ENCODE peak calls at places on chromosomes 11 and 22, in six cellular contexts. One of them, this sample, is unnamed.

GRCh38 chr11:120381401-120381800 is 45.2 kb downstream of the ARHGEF12 start:
- DNase-seq in mesendoderm: no peak
- DNase-seq in astrocyte of the spinal cord: no peak
- DNase-seq in natural killer cell treated with Interleukin-12 subunit alpha and Interleukin-12 subunit beta and Interleukin-15 and Interleukin-18, amount 100 ng/mL, for 72 hours: no peak
- DNase-seq in activated CD8-positive, alpha-beta memory T cell treated with anti-CD3 and anti-CD28 coated beads for 4 hours: no peak
- DNase-seq in RCC 7860: no peak
- DNase-seq in this sample: no peak

GRCh38 chr11:35541621-35542375 is 16.4 kb upstream of the PAMR1 start:
- DNase-seq in activated CD8-positive, alpha-beta memory T cell treated with anti-CD3 and anti-CD28 coated beads for 4 hours: no peak
- DNase-seq in natural killer cell treated with Interleukin-12 subunit alpha and Interleukin-12 subunit beta and Interleukin-15 and Interleukin-18, amount 100 ng/mL, for 72 hours: no peak
- DNase-seq in astrocyte of the spinal cord: peak
- DNase-seq in RCC 7860: no peak
- DNase-seq in mesendoderm: peak
- DNase-seq in this sample: no peak

GRCh38 chr11:125229006-125229405 is 64.5 kb downstream of the PKNOX2 start:
- DNase-seq in RCC 7860: no peak
- DNase-seq in mesendoderm: peak
- DNase-seq in activated CD8-positive, alpha-beta memory T cell treated with anti-CD3 and anti-CD28 coated beads for 4 hours: no peak
- DNase-seq in natural killer cell treated with Interleukin-12 subunit alpha and Interleukin-12 subunit beta and Interleukin-15 and Interleukin-18, amount 100 ng/mL, for 72 hours: no peak
- DNase-seq in astrocyte of the spinal cord: no peak
- DNase-seq in this sample: no peak

GRCh38 chr11:116888884-116889549 is 51.6 kb upstream of the APOA1 start:
- DNase-seq in RCC 7860: peak
- DNase-seq in mesendoderm: no peak
- DNase-seq in astrocyte of the spinal cord: no peak
- DNase-seq in natural killer cell treated with Interleukin-12 subunit alpha and Interleukin-12 subunit beta and Interleukin-15 and Interleukin-18, amount 100 ng/mL, for 72 hours: no peak
- DNase-seq in activated CD8-positive, alpha-beta memory T cell treated with anti-CD3 and anti-CD28 coated beads for 4 hours: no peak
- DNase-seq in this sample: no peak

GRCh38 chr11:119103793-119104192 is 2.1 kb upstream of the DPAGT1 start:
- DNase-seq in natural killer cell treated with Interleukin-12 subunit alpha and Interleukin-12 subunit beta and Interleukin-15 and Interleukin-18, amount 100 ng/mL, for 72 hours: no peak
- DNase-seq in mesendoderm: no peak
- DNase-seq in RCC 7860: no peak
- DNase-seq in activated CD8-positive, alpha-beta memory T cell treated with anti-CD3 and anti-CD28 coated beads for 4 hours: no peak
- DNase-seq in astrocyte of the spinal cord: no peak
- DNase-seq in this sample: no peak

GRCh38 chr11:8983552-8983951 is 19.3 kb upstream of the TMEM9B start:
- DNase-seq in natural killer cell treated with Interleukin-12 subunit alpha and Interleukin-12 subunit beta and Interleukin-15 and Interleukin-18, amount 100 ng/mL, for 72 hours: no peak
- DNase-seq in astrocyte of the spinal cord: no peak
- DNase-seq in RCC 7860: no peak
- DNase-seq in activated CD8-positive, alpha-beta memory T cell treated with anti-CD3 and anti-CD28 coated beads for 4 hours: no peak
- DNase-seq in mesendoderm: no peak
- DNase-seq in this sample: no peak

GRCh38 chr11:120172054-120172881 is 34.4 kb upstream of the TRIM29 start:
- DNase-seq in activated CD8-positive, alpha-beta memory T cell treated with anti-CD3 and anti-CD28 coated beads for 4 hours: no peak
- DNase-seq in astrocyte of the spinal cord: peak
- DNase-seq in mesendoderm: peak
- DNase-seq in natural killer cell treated with Interleukin-12 subunit alpha and Interleukin-12 subunit beta and Interleukin-15 and Interleukin-18, amount 100 ng/mL, for 72 hours: peak
- DNase-seq in RCC 7860: peak
- DNase-seq in this sample: peak

GRCh38 chr11:6022954-6023353 is 7.6 kb downstream of the OR56A1 start:
- DNase-seq in mesendoderm: peak
- DNase-seq in astrocyte of the spinal cord: peak
- DNase-seq in natural killer cell treated with Interleukin-12 subunit alpha and Interleukin-12 subunit beta and Interleukin-15 and Interleukin-18, amount 100 ng/mL, for 72 hours: no peak
- DNase-seq in activated CD8-positive, alpha-beta memory T cell treated with anti-CD3 and anti-CD28 coated beads for 4 hours: no peak
- DNase-seq in RCC 7860: peak
- DNase-seq in this sample: no peak

GRCh38 chr22:25172153-25172552 is 27.5 kb upstream of the CRYBB3 start:
- DNase-seq in astrocyte of the spinal cord: no peak
- DNase-seq in activated CD8-positive, alpha-beta memory T cell treated with anti-CD3 and anti-CD28 coated beads for 4 hours: no peak
- DNase-seq in natural killer cell treated with Interleukin-12 subunit alpha and Interleukin-12 subunit beta and Interleukin-15 and Interleukin-18, amount 100 ng/mL, for 72 hours: no peak
- DNase-seq in RCC 7860: no peak
- DNase-seq in mesendoderm: peak
- DNase-seq in this sample: no peak

GRCh38 chr22:22684605-22685561 is 40.5 kb downstream of the GGTLC2 start:
- DNase-seq in activated CD8-positive, alpha-beta memory T cell treated with anti-CD3 and anti-CD28 coated beads for 4 hours: no peak
- DNase-seq in natural killer cell treated with Interleukin-12 subunit alpha and Interleukin-12 subunit beta and Interleukin-15 and Interleukin-18, amount 100 ng/mL, for 72 hours: no peak
- DNase-seq in astrocyte of the spinal cord: peak
- DNase-seq in RCC 7860: peak
- DNase-seq in mesendoderm: peak
- DNase-seq in this sample: no peak

GRCh38 chr11:44812971-44813370 is 86.2 kb downstream of the TSPAN18 start:
- DNase-seq in mesendoderm: no peak
- DNase-seq in astrocyte of the spinal cord: no peak
- DNase-seq in RCC 7860: no peak
- DNase-seq in natural killer cell treated with Interleukin-12 subunit alpha and Interleukin-12 subunit beta and Interleukin-15 and Interleukin-18, amount 100 ng/mL, for 72 hours: no peak
- DNase-seq in activated CD8-positive, alpha-beta memory T cell treated with anti-CD3 and anti-CD28 coated beads for 4 hours: no peak
- DNase-seq in this sample: no peak

GRCh38 chr22:43439368-43440102 is 27.7 kb downstream of the MPPED1 start:
- DNase-seq in mesendoderm: no peak
- DNase-seq in astrocyte of the spinal cord: no peak
- DNase-seq in activated CD8-positive, alpha-beta memory T cell treated with anti-CD3 and anti-CD28 coated beads for 4 hours: no peak
- DNase-seq in natural killer cell treated with Interleukin-12 subunit alpha and Interleukin-12 subunit beta and Interleukin-15 and Interleukin-18, amount 100 ng/mL, for 72 hours: no peak
- DNase-seq in RCC 7860: no peak
- DNase-seq in this sample: no peak

GRCh38 chr11:123434262-123434661 is 4.2 kb downstream of the GRAMD1B start:
- DNase-seq in activated CD8-positive, alpha-beta memory T cell treated with anti-CD3 and anti-CD28 coated beads for 4 hours: no peak
- DNase-seq in astrocyte of the spinal cord: peak
- DNase-seq in RCC 7860: no peak
- DNase-seq in mesendoderm: peak
- DNase-seq in natural killer cell treated with Interleukin-12 subunit alpha and Interleukin-12 subunit beta and Interleukin-15 and Interleukin-18, amount 100 ng/mL, for 72 hours: no peak
- DNase-seq in this sample: no peak

GRCh38 chr11:21343204-21343603 is 673.8 kb downstream of the NELL1 start:
- DNase-seq in astrocyte of the spinal cord: no peak
- DNase-seq in mesendoderm: no peak
- DNase-seq in RCC 7860: no peak
- DNase-seq in activated CD8-positive, alpha-beta memory T cell treated with anti-CD3 and anti-CD28 coated beads for 4 hours: no peak
- DNase-seq in natural killer cell treated with Interleukin-12 subunit alpha and Interleukin-12 subunit beta and Interleukin-15 and Interleukin-18, amount 100 ng/mL, for 72 hours: no peak
- DNase-seq in this sample: no peak

GRCh38 chr11:88179141-88179540 is 3.9 kb upstream of the RAB38 start:
- DNase-seq in mesendoderm: no peak
- DNase-seq in astrocyte of the spinal cord: peak
- DNase-seq in activated CD8-positive, alpha-beta memory T cell treated with anti-CD3 and anti-CD28 coated beads for 4 hours: no peak
- DNase-seq in RCC 7860: peak
- DNase-seq in natural killer cell treated with Interleukin-12 subunit alpha and Interleukin-12 subunit beta and Interleukin-15 and Interleukin-18, amount 100 ng/mL, for 72 hours: no peak
- DNase-seq in this sample: no peak

GRCh38 chr11:57482782-57483569 is 22.6 kb downstream of the RTN4RL2 start:
- DNase-seq in activated CD8-positive, alpha-beta memory T cell treated with anti-CD3 and anti-CD28 coated beads for 4 hours: peak
- DNase-seq in mesendoderm: peak
- DNase-seq in natural killer cell treated with Interleukin-12 subunit alpha and Interleukin-12 subunit beta and Interleukin-15 and Interleukin-18, amount 100 ng/mL, for 72 hours: peak
- DNase-seq in astrocyte of the spinal cord: no peak
- DNase-seq in RCC 7860: no peak
- DNase-seq in this sample: no peak

GRCh38 chr22:29030618-29031235 is 30.9 kb downstream of the C22orf31 start:
- DNase-seq in mesendoderm: peak
- DNase-seq in astrocyte of the spinal cord: peak
- DNase-seq in RCC 7860: peak
- DNase-seq in activated CD8-positive, alpha-beta memory T cell treated with anti-CD3 and anti-CD28 coated beads for 4 hours: no peak
- DNase-seq in natural killer cell treated with Interleukin-12 subunit alpha and Interleukin-12 subunit beta and Interleukin-15 and Interleukin-18, amount 100 ng/mL, for 72 hours: no peak
- DNase-seq in this sample: no peak

GRCh38 chr11:64597671-64598101 is 6.7 kb downstream of the SLC22A12 start:
- DNase-seq in activated CD8-positive, alpha-beta memory T cell treated with anti-CD3 and anti-CD28 coated beads for 4 hours: no peak
- DNase-seq in natural killer cell treated with Interleukin-12 subunit alpha and Interleukin-12 subunit beta and Interleukin-15 and Interleukin-18, amount 100 ng/mL, for 72 hours: peak
- DNase-seq in mesendoderm: no peak
- DNase-seq in astrocyte of the spinal cord: no peak
- DNase-seq in RCC 7860: no peak
- DNase-seq in this sample: no peak

GRCh38 chr11:11347583-11347982 is 5.5 kb downstream of the CSNK2A3 start:
- DNase-seq in astrocyte of the spinal cord: no peak
- DNase-seq in natural killer cell treated with Interleukin-12 subunit alpha and Interleukin-12 subunit beta and Interleukin-15 and Interleukin-18, amount 100 ng/mL, for 72 hours: no peak
- DNase-seq in mesendoderm: no peak
- DNase-seq in RCC 7860: no peak
- DNase-seq in activated CD8-positive, alpha-beta memory T cell treated with anti-CD3 and anti-CD28 coated beads for 4 hours: no peak
- DNase-seq in this sample: no peak

GRCh38 chr11:12094872-12095800 is 15.3 kb upstream of the MICAL2 start:
- DNase-seq in natural killer cell treated with Interleukin-12 subunit alpha and Interleukin-12 subunit beta and Interleukin-15 and Interleukin-18, amount 100 ng/mL, for 72 hours: no peak
- DNase-seq in astrocyte of the spinal cord: no peak
- DNase-seq in activated CD8-positive, alpha-beta memory T cell treated with anti-CD3 and anti-CD28 coated beads for 4 hours: no peak
- DNase-seq in RCC 7860: no peak
- DNase-seq in mesendoderm: peak
- DNase-seq in this sample: no peak

GRCh38 chr11:100823360-100823759 is 136.3 kb downstream of the ARHGAP42 start:
- DNase-seq in RCC 7860: no peak
- DNase-seq in natural killer cell treated with Interleukin-12 subunit alpha and Interleukin-12 subunit beta and Interleukin-15 and Interleukin-18, amount 100 ng/mL, for 72 hours: no peak
- DNase-seq in astrocyte of the spinal cord: peak
- DNase-seq in activated CD8-positive, alpha-beta memory T cell treated with anti-CD3 and anti-CD28 coated beads for 4 hours: no peak
- DNase-seq in mesendoderm: no peak
- DNase-seq in this sample: no peak

GRCh38 chr11:110317516-110317932 is 21.1 kb upstream of the RDX start:
- DNase-seq in astrocyte of the spinal cord: peak
- DNase-seq in RCC 7860: no peak
- DNase-seq in activated CD8-positive, alpha-beta memory T cell treated with anti-CD3 and anti-CD28 coated beads for 4 hours: no peak
- DNase-seq in mesendoderm: peak
- DNase-seq in natural killer cell treated with Interleukin-12 subunit alpha and Interleukin-12 subunit beta and Interleukin-15 and Interleukin-18, amount 100 ng/mL, for 72 hours: no peak
- DNase-seq in this sample: no peak

GRCh38 chr22:44213489-44214043 is 32.8 kb downstream of the PARVG start:
- DNase-seq in mesendoderm: no peak
- DNase-seq in RCC 7860: no peak
- DNase-seq in natural killer cell treated with Interleukin-12 subunit alpha and Interleukin-12 subunit beta and Interleukin-15 and Interleukin-18, amount 100 ng/mL, for 72 hours: no peak
- DNase-seq in astrocyte of the spinal cord: no peak
- DNase-seq in activated CD8-positive, alpha-beta memory T cell treated with anti-CD3 and anti-CD28 coated beads for 4 hours: no peak
- DNase-seq in this sample: no peak

GRCh38 chr11:92638678-92639077 is 330.8 kb upstream of the MTNR1B start:
- DNase-seq in mesendoderm: no peak
- DNase-seq in natural killer cell treated with Interleukin-12 subunit alpha and Interleukin-12 subunit beta and Interleukin-15 and Interleukin-18, amount 100 ng/mL, for 72 hours: no peak
- DNase-seq in activated CD8-positive, alpha-beta memory T cell treated with anti-CD3 and anti-CD28 coated beads for 4 hours: no peak
- DNase-seq in RCC 7860: peak
- DNase-seq in astrocyte of the spinal cord: no peak
- DNase-seq in this sample: peak

GRCh38 chr11:116615211-116615865 is 157.4 kb downstream of the BUD13 start:
- DNase-seq in mesendoderm: no peak
- DNase-seq in activated CD8-positive, alpha-beta memory T cell treated with anti-CD3 and anti-CD28 coated beads for 4 hours: no peak
- DNase-seq in astrocyte of the spinal cord: no peak
- DNase-seq in RCC 7860: no peak
- DNase-seq in natural killer cell treated with Interleukin-12 subunit alpha and Interleukin-12 subunit beta and Interleukin-15 and Interleukin-18, amount 100 ng/mL, for 72 hours: no peak
- DNase-seq in this sample: no peak

GRCh38 chr11:65867284-65868071 is 5.1 kb downstream of the EFEMP2 start:
- DNase-seq in RCC 7860: no peak
- DNase-seq in mesendoderm: peak
- DNase-seq in natural killer cell treated with Interleukin-12 subunit alpha and Interleukin-12 subunit beta and Interleukin-15 and Interleukin-18, amount 100 ng/mL, for 72 hours: peak
- DNase-seq in activated CD8-positive, alpha-beta memory T cell treated with anti-CD3 and anti-CD28 coated beads for 4 hours: no peak
- DNase-seq in astrocyte of the spinal cord: no peak
- DNase-seq in this sample: no peak

GRCh38 chr22:29907753-29908515 is 25.0 kb downstream of the MTMR3 start:
- DNase-seq in RCC 7860: peak
- DNase-seq in activated CD8-positive, alpha-beta memory T cell treated with anti-CD3 and anti-CD28 coated beads for 4 hours: no peak
- DNase-seq in natural killer cell treated with Interleukin-12 subunit alpha and Interleukin-12 subunit beta and Interleukin-15 and Interleukin-18, amount 100 ng/mL, for 72 hours: no peak
- DNase-seq in astrocyte of the spinal cord: peak
- DNase-seq in mesendoderm: peak
- DNase-seq in this sample: no peak

GRCh38 chr22:19612866-19613572 is 88.8 kb upstream of the CLDN5 start:
- DNase-seq in natural killer cell treated with Interleukin-12 subunit alpha and Interleukin-12 subunit beta and Interleukin-15 and Interleukin-18, amount 100 ng/mL, for 72 hours: no peak
- DNase-seq in activated CD8-positive, alpha-beta memory T cell treated with anti-CD3 and anti-CD28 coated beads for 4 hours: no peak
- DNase-seq in mesendoderm: no peak
- DNase-seq in RCC 7860: no peak
- DNase-seq in astrocyte of the spinal cord: no peak
- DNase-seq in this sample: no peak

GRCh38 chr22:38863531-38864131 is 8.4 kb downstream of the CBX6 start:
- DNase-seq in natural killer cell treated with Interleukin-12 subunit alpha and Interleukin-12 subunit beta and Interleukin-15 and Interleukin-18, amount 100 ng/mL, for 72 hours: peak
- DNase-seq in astrocyte of the spinal cord: no peak
- DNase-seq in activated CD8-positive, alpha-beta memory T cell treated with anti-CD3 and anti-CD28 coated beads for 4 hours: no peak
- DNase-seq in mesendoderm: no peak
- DNase-seq in RCC 7860: no peak
- DNase-seq in this sample: no peak